ENCODE peak calls at places on chromosomes 11 and 22, in seven cellular contexts. P, Y, M, X, N, V and L are unnamed samples.

GRCh38 chr11:114197799-114198500 is 98.2 kb upstream of the NNMT start:
- DNase-seq in P (no peak), Y (no peak), M (no peak), X (no peak), N (no peak), V (no peak), L (no peak)

GRCh38 chr11:6544921-6545850 is 48.1 kb downstream of the DNHD1 start:
- DNase-seq in P (no peak), Y (no peak), M (no peak), X (peak; percentile 34), N (no peak), V (no peak), L (no peak)

GRCh38 chr11:37496196-37496595 is 898.2 kb upstream of the RAG2 start:
- DNase-seq in P (no peak), Y (no peak), M (no peak), X (peak; percentile 57), N (no peak), V (no peak), L (no peak)

GRCh38 chr11:11622772-11623531 is 1.1 kb upstream of the GALNT18 start:
- DNase-seq in P (no peak), Y (no peak), M (no peak), X (no peak), N (no peak), V (no peak), L (no peak)

GRCh38 chr11:106496677-106497076 is 419.2 kb downstream of the AASDHPPT start:
- DNase-seq in P (no peak), Y (no peak), M (no peak), X (no peak), N (no peak), V (no peak), L (no peak)

GRCh38 chr11:75777461-75778110 is 9.0 kb downstream of the DGAT2 start:
- DNase-seq in P (no peak), Y (no peak), M (no peak), X (peak; percentile 60), N (no peak), V (no peak), L (no peak)

GRCh38 chr11:107050126-107050525 is 31.9 kb upstream of the GUCY1A2 start:
- DNase-seq in P (no peak), Y (no peak), M (no peak), X (peak; percentile 24), N (no peak), V (no peak), L (no peak)

GRCh38 chr11:28461338-28461737 is 353.1 kb downstream of the METTL15 start:
- DNase-seq in P (no peak), Y (no peak), M (no peak), X (peak; percentile 64), N (no peak), V (no peak), L (no peak)

GRCh38 chr11:62602141-62603071 is 741 bp upstream of the MTA2 start:
- DNase-seq in P (no peak), Y (peak; percentile 88), M (peak; percentile 69), X (peak; percentile 59), N (peak; percentile 32), V (no peak), L (no peak)

GRCh38 chr11:46356911-46357482 is 9.7 kb downstream of the DGKZ start:
- DNase-seq in P (no peak), Y (no peak), M (no peak), X (peak; percentile 67), N (no peak), V (no peak), L (no peak)

GRCh38 chr11:1739576-1739975 is 10.8 kb downstream of the IFITM10 start:
- DNase-seq in P (no peak), Y (peak; percentile 21), M (no peak), X (no peak), N (no peak), V (no peak), L (no peak)

GRCh38 chr11:17922474-17922788 is 90.4 kb downstream of the SERGEF start:
- DNase-seq in P (no peak), Y (no peak), M (no peak), X (no peak), N (no peak), V (no peak), L (no peak)

GRCh38 chr22:47231759-47232158 is 469.3 kb downstream of the TBC1D22A start:
- DNase-seq in P (no peak), Y (no peak), M (no peak), X (no peak), N (no peak), V (no peak), L (no peak)

GRCh38 chr11:35303596-35304392 is 115.6 kb downstream of the SLC1A2 start:
- DNase-seq in P (no peak), Y (peak; percentile 65), M (no peak), X (peak; percentile 23), N (no peak), V (no peak), L (no peak)

GRCh38 chr22:49381595-49382450 is 445.9 kb downstream of the BRD1 start:
- DNase-seq in P (no peak), Y (peak; percentile 46), M (no peak), X (no peak), N (no peak), V (no peak), L (no peak)

GRCh38 chr22:23267225-23268043 is 87.1 kb downstream of the BCR start:
- DNase-seq in P (no peak), Y (no peak), M (no peak), X (no peak), N (no peak), V (no peak), L (no peak)

GRCh38 chr22:44676441-44677298 is 25.3 kb upstream of the PRR5 start:
- DNase-seq in P (no peak), Y (no peak), M (no peak), X (peak; percentile 24), N (no peak), V (no peak), L (no peak)

GRCh38 chr11:104668797-104669463 is 229.3 kb downstream of the CASP12 start:
- DNase-seq in P (no peak), Y (no peak), M (no peak), X (peak; percentile 90), N (no peak), V (no peak), L (no peak)

GRCh38 chr22:29205598-29206371 is at the start of gene EMID1:
- DNase-seq in P (no peak), Y (no peak), M (peak; percentile 70), X (peak; percentile 23), N (no peak), V (no peak), L (peak; percentile 46)

GRCh38 chr22:28282346-28282745 is 363.3 kb upstream of the PITPNB start:
- DNase-seq in P (no peak), Y (no peak), M (no peak), X (peak; percentile 25), N (no peak), V (no peak), L (no peak)

GRCh38 chr11:91932151-91932821 is 292.3 kb upstream of the FAT3 start:
- DNase-seq in P (no peak), Y (no peak), M (no peak), X (no peak), N (no peak), V (no peak), L (no peak)

GRCh38 chr11:12642040-12642439 is 32.2 kb upstream of the TEAD1 start:
- DNase-seq in P (no peak), Y (no peak), M (no peak), X (peak; percentile 32), N (no peak), V (no peak), L (no peak)

GRCh38 chr11:123390146-123390545 is 39.9 kb upstream of the GRAMD1B start:
- DNase-seq in P (no peak), Y (no peak), M (no peak), X (no peak), N (no peak), V (no peak), L (no peak)

GRCh38 chr22:30245181-30245984 is 1.2 kb downstream of the LIF start:
- DNase-seq in P (no peak), Y (no peak), M (no peak), X (no peak), N (no peak), V (no peak), L (no peak)

GRCh38 chr11:126140932-126141291 is 70.5 kb downstream of the RPUSD4 start:
- DNase-seq in P (no peak), Y (peak; percentile 83), M (no peak), X (no peak), N (no peak), V (no peak), L (no peak)

GRCh38 chr22:25919452-25919851 is 177.5 kb downstream of the MYO18B start:
- DNase-seq in P (no peak), Y (no peak), M (no peak), X (no peak), N (no peak), V (no peak), L (no peak)

GRCh38 chr11:44876194-44876723 is 74.4 kb downstream of the TP53I11 start:
- DNase-seq in P (no peak), Y (no peak), M (no peak), X (no peak), N (no peak), V (no peak), L (no peak)

GRCh38 chr11:21814169-21814568 is 378.7 kb upstream of the ANO5 start:
- DNase-seq in P (no peak), Y (no peak), M (no peak), X (no peak), N (no peak), V (no peak), L (no peak)

GRCh38 chr11:116310215-116310614 is 462.6 kb downstream of the BUD13 start:
- DNase-seq in P (no peak), Y (no peak), M (no peak), X (no peak), N (no peak), V (no peak), L (no peak)

GRCh38 chr11:76023408-76024068 is 182.8 kb downstream of the WNT11 start:
- DNase-seq in P (no peak), Y (no peak), M (no peak), X (no peak), N (no peak), V (no peak), L (no peak)

GRCh38 chr22:35470903-35471321 is 69.7 kb upstream of the RASD2 start:
- DNase-seq in P (no peak), Y (no peak), M (no peak), X (peak; percentile 67), N (no peak), V (no peak), L (no peak)